ENCODE peak calls at places on chromosomes 2 and 18, in eight cellular contexts. One of them, this sample, is unnamed.

GRCh38 chr2:215186021-215186420 is 47.6 kb upstream of the ABCA12 start:
- DNase-seq in lower lobe of right lung: no peak
- DNase-seq in AML-193: no peak
- DNase-seq in globus pallidus: no peak
- DNase-seq in pancreas: no peak
- DNase-seq in AG08395: no peak
- DNase-seq in stimulated activated naive CD8-positive, alpha-beta T cell treated with anti-CD3 and anti-CD28 coated beads, Interleukin-15, Interleukin-2, amounts not matched to agents 100 U/mL and 50 U/mL, for 24 hours: no peak
- DNase-seq in DMS53: no peak
- DNase-seq in this sample: no peak

GRCh38 chr18:23591011-23591410 is 4.7 kb upstream of the NPC1 start:
- DNase-seq in lower lobe of right lung: no peak
- DNase-seq in AML-193: no peak
- DNase-seq in globus pallidus: no peak
- DNase-seq in pancreas: no peak
- DNase-seq in AG08395: peak; percentile 25
- DNase-seq in stimulated activated naive CD8-positive, alpha-beta T cell treated with anti-CD3 and anti-CD28 coated beads, Interleukin-15, Interleukin-2, amounts not matched to agents 100 U/mL and 50 U/mL, for 24 hours: no peak
- DNase-seq in DMS53: no peak
- DNase-seq in this sample: no peak

GRCh38 chr2:88809216-88809615 is 117.7 kb downstream of the RPIA start:
- DNase-seq in lower lobe of right lung: no peak
- DNase-seq in AML-193: no peak
- DNase-seq in globus pallidus: no peak
- DNase-seq in pancreas: no peak
- DNase-seq in AG08395: no peak
- DNase-seq in stimulated activated naive CD8-positive, alpha-beta T cell treated with anti-CD3 and anti-CD28 coated beads, Interleukin-15, Interleukin-2, amounts not matched to agents 100 U/mL and 50 U/mL, for 24 hours: no peak
- DNase-seq in DMS53: no peak
- DNase-seq in this sample: no peak

GRCh38 chr2:40666438-40666837 is 214.5 kb upstream of the SLC8A1 start:
- DNase-seq in lower lobe of right lung: no peak
- DNase-seq in AML-193: no peak
- DNase-seq in globus pallidus: no peak
- DNase-seq in pancreas: no peak
- DNase-seq in AG08395: peak; percentile 7
- DNase-seq in stimulated activated naive CD8-positive, alpha-beta T cell treated with anti-CD3 and anti-CD28 coated beads, Interleukin-15, Interleukin-2, amounts not matched to agents 100 U/mL and 50 U/mL, for 24 hours: no peak
- DNase-seq in DMS53: no peak
- DNase-seq in this sample: peak; percentile 85

GRCh38 chr2:150482667-150483260 is 4.7 kb downstream of the RND3 start:
- DNase-seq in lower lobe of right lung: no peak
- DNase-seq in AML-193: no peak
- DNase-seq in globus pallidus: no peak
- DNase-seq in pancreas: no peak
- DNase-seq in AG08395: no peak
- DNase-seq in stimulated activated naive CD8-positive, alpha-beta T cell treated with anti-CD3 and anti-CD28 coated beads, Interleukin-15, Interleukin-2, amounts not matched to agents 100 U/mL and 50 U/mL, for 24 hours: no peak
- DNase-seq in DMS53: no peak
- DNase-seq in this sample: no peak

GRCh38 chr2:66696374-66696773 is 261.4 kb downstream of the MEIS1 start:
- DNase-seq in lower lobe of right lung: no peak
- DNase-seq in AML-193: no peak
- DNase-seq in globus pallidus: no peak
- DNase-seq in pancreas: no peak
- DNase-seq in AG08395: no peak
- DNase-seq in stimulated activated naive CD8-positive, alpha-beta T cell treated with anti-CD3 and anti-CD28 coated beads, Interleukin-15, Interleukin-2, amounts not matched to agents 100 U/mL and 50 U/mL, for 24 hours: no peak
- DNase-seq in DMS53: peak; percentile 65
- DNase-seq in this sample: peak; percentile 87

GRCh38 chr2:32135409-32135808 is 30.3 kb upstream of the SLC30A6 start:
- DNase-seq in lower lobe of right lung: no peak
- DNase-seq in AML-193: peak; percentile 52
- DNase-seq in globus pallidus: no peak
- DNase-seq in pancreas: no peak
- DNase-seq in AG08395: peak; percentile 85
- DNase-seq in stimulated activated naive CD8-positive, alpha-beta T cell treated with anti-CD3 and anti-CD28 coated beads, Interleukin-15, Interleukin-2, amounts not matched to agents 100 U/mL and 50 U/mL, for 24 hours: no peak
- DNase-seq in DMS53: peak; percentile 49
- DNase-seq in this sample: peak; percentile 36

GRCh38 chr2:211836409-211836808 is 702.2 kb downstream of the ERBB4 start:
- DNase-seq in lower lobe of right lung: no peak
- DNase-seq in AML-193: no peak
- DNase-seq in globus pallidus: no peak
- DNase-seq in pancreas: no peak
- DNase-seq in AG08395: no peak
- DNase-seq in stimulated activated naive CD8-positive, alpha-beta T cell treated with anti-CD3 and anti-CD28 coated beads, Interleukin-15, Interleukin-2, amounts not matched to agents 100 U/mL and 50 U/mL, for 24 hours: no peak
- DNase-seq in DMS53: peak; percentile 85
- DNase-seq in this sample: no peak

GRCh38 chr2:138298900-138299299 is 202.7 kb upstream of the SPOPL start:
- DNase-seq in lower lobe of right lung: no peak
- DNase-seq in AML-193: no peak
- DNase-seq in globus pallidus: no peak
- DNase-seq in pancreas: no peak
- DNase-seq in AG08395: no peak
- DNase-seq in stimulated activated naive CD8-positive, alpha-beta T cell treated with anti-CD3 and anti-CD28 coated beads, Interleukin-15, Interleukin-2, amounts not matched to agents 100 U/mL and 50 U/mL, for 24 hours: no peak
- DNase-seq in DMS53: no peak
- DNase-seq in this sample: no peak

GRCh38 chr2:19124135-19124534 is 234.3 kb downstream of the OSR1 start:
- DNase-seq in lower lobe of right lung: no peak
- DNase-seq in AML-193: no peak
- DNase-seq in globus pallidus: no peak
- DNase-seq in pancreas: no peak
- DNase-seq in AG08395: peak; percentile 78
- DNase-seq in stimulated activated naive CD8-positive, alpha-beta T cell treated with anti-CD3 and anti-CD28 coated beads, Interleukin-15, Interleukin-2, amounts not matched to agents 100 U/mL and 50 U/mL, for 24 hours: no peak
- DNase-seq in DMS53: no peak
- DNase-seq in this sample: no peak

This sample was measured in left kidney.